ENCODE peak calls at places on chromosomes 12 and 14, in eight cellular contexts. B, V, H, E, J, W, S and R are unnamed samples.

GRCh38 chr14:99733221-99733550 is 49.1 kb downstream of the CYP46A1 start:
- DNase-seq in B (no peak), V (no peak), H (no peak), E (no peak), J (no peak), W (no peak), S (no peak), R (no peak)

GRCh38 chr12:46562625-46563228 is 190.2 kb upstream of the SLC38A2 start:
- DNase-seq in B (no peak), V (peak), H (no peak), E (no peak), J (no peak), W (peak), S (peak), R (no peak)

GRCh38 chr12:127623362-127623761 is 643.6 kb upstream of the TMEM132C start:
- DNase-seq in B (no peak), V (no peak), H (no peak), E (no peak), J (no peak), W (no peak), S (no peak), R (no peak)

GRCh38 chr14:33897878-33898535 is 52.9 kb downstream of the EGLN3 start:
- DNase-seq in B (no peak), V (no peak), H (no peak), E (peak), J (no peak), W (no peak), S (no peak), R (no peak)

GRCh38 chr12:9925746-9926393 is 6.3 kb downstream of the CLEC2A start:
- DNase-seq in B (no peak), V (peak), H (no peak), E (no peak), J (no peak), W (peak), S (peak), R (no peak)

GRCh38 chr14:100983710-100984109 is 80.2 kb upstream of the RTL1 start:
- DNase-seq in B (no peak), V (no peak), H (no peak), E (no peak), J (no peak), W (no peak), S (no peak), R (no peak)

GRCh38 chr14:31009836-31010618 is 15.4 kb upstream of the AP4S1 start:
- DNase-seq in B (no peak), V (no peak), H (no peak), E (no peak), J (no peak), W (no peak), S (no peak), R (no peak)

GRCh38 chr14:55123101-55123500 is 6.0 kb upstream of the LGALS3 start:
- DNase-seq in B (no peak), V (peak), H (no peak), E (no peak), J (peak), W (peak), S (peak), R (no peak)

GRCh38 chr12:81610955-81611889 is 147.9 kb downstream of the PPFIA2 start:
- DNase-seq in B (no peak), V (no peak), H (no peak), E (peak), J (no peak), W (no peak), S (peak), R (no peak)

GRCh38 chr12:126797525-126797924 is 1469.4 kb upstream of the TMEM132C start:
- DNase-seq in B (no peak), V (no peak), H (no peak), E (no peak), J (no peak), W (no peak), S (no peak), R (no peak)

GRCh38 chr12:95605087-95605486 is 53.8 kb upstream of the USP44 start:
- DNase-seq in B (no peak), V (no peak), H (no peak), E (no peak), J (no peak), W (no peak), S (peak), R (no peak)

GRCh38 chr14:87896393-87897380 is 96.3 kb downstream of the GALC start:
- DNase-seq in B (no peak), V (peak), H (no peak), E (peak), J (no peak), W (peak), S (peak), R (no peak)

GRCh38 chr14:105865904-105866840 is 339.8 kb downstream of the TMEM121 start:
- DNase-seq in B (no peak), V (no peak), H (no peak), E (no peak), J (no peak), W (no peak), S (no peak), R (no peak)

GRCh38 chr14:38004610-38004879 is 203.2 kb upstream of the SSTR1 start:
- DNase-seq in B (no peak), V (no peak), H (no peak), E (no peak), J (no peak), W (no peak), S (no peak), R (no peak)

GRCh38 chr12:2051700-2052625 is 824 bp upstream of the CACNA1C start:
- DNase-seq in B (peak), V (no peak), H (no peak), E (no peak), J (no peak), W (no peak), S (no peak), R (no peak)

GRCh38 chr14:92552066-92552465 is 38.5 kb downstream of the RIN3 start:
- DNase-seq in B (no peak), V (no peak), H (no peak), E (no peak), J (no peak), W (no peak), S (no peak), R (no peak)

GRCh38 chr12:132477703-132478432 is 12.1 kb upstream of the FBRSL1 start:
- DNase-seq in B (no peak), V (no peak), H (no peak), E (no peak), J (no peak), W (no peak), S (no peak), R (no peak)

GRCh38 chr12:103495158-103495782 is 498 bp downstream of the C12orf42 start:
- DNase-seq in B (peak), V (peak), H (peak), E (no peak), J (no peak), W (no peak), S (no peak), R (no peak)

GRCh38 chr12:43094886-43095285 is 457.1 kb downstream of the ADAMTS20 start:
- DNase-seq in B (no peak), V (no peak), H (no peak), E (no peak), J (no peak), W (no peak), S (peak), R (no peak)

GRCh38 chr12:21618566-21618965 is 13.9 kb upstream of the GYS2 start:
- DNase-seq in B (no peak), V (no peak), H (no peak), E (no peak), J (no peak), W (no peak), S (no peak), R (no peak)

GRCh38 chr12:22282283-22282682 is 52.2 kb downstream of the ST8SIA1 start:
- DNase-seq in B (no peak), V (no peak), H (no peak), E (no peak), J (no peak), W (peak), S (peak), R (no peak)

GRCh38 chr12:107322063-107322462 is 228.7 kb upstream of the CRY1 start:
- DNase-seq in B (no peak), V (no peak), H (peak), E (no peak), J (no peak), W (no peak), S (no peak), R (no peak)

GRCh38 chr14:73142216-73142615 is 5.9 kb downstream of the PSEN1 start:
- DNase-seq in B (no peak), V (no peak), H (no peak), E (no peak), J (no peak), W (no peak), S (no peak), R (no peak)

GRCh38 chr14:52767058-52767833 is 24.2 kb downstream of the GNPNAT1 start:
- DNase-seq in B (no peak), V (no peak), H (no peak), E (no peak), J (no peak), W (no peak), S (no peak), R (no peak)

GRCh38 chr12:100127766-100128508 is 14.7 kb downstream of the BLTP3B start:
- DNase-seq in B (no peak), V (no peak), H (no peak), E (no peak), J (no peak), W (peak), S (peak), R (no peak)

GRCh38 chr12:65277994-65278575 is 398 bp upstream of the MSRB3 start:
- DNase-seq in B (peak), V (peak), H (no peak), E (no peak), J (no peak), W (no peak), S (no peak), R (no peak)

GRCh38 chr12:28611501-28611900 is 421.2 kb downstream of the CCDC91 start:
- DNase-seq in B (no peak), V (no peak), H (no peak), E (no peak), J (no peak), W (no peak), S (no peak), R (no peak)

GRCh38 chr12:82952946-82953345 is 266.2 kb downstream of the TMTC2 start:
- DNase-seq in B (no peak), V (no peak), H (no peak), E (no peak), J (no peak), W (no peak), S (no peak), R (no peak)

GRCh38 chr12:110546339-110546738 is 36.8 kb downstream of the PPTC7 start:
- DNase-seq in B (no peak), V (no peak), H (no peak), E (no peak), J (no peak), W (peak), S (peak), R (no peak)

GRCh38 chr14:103724116-103724515 is 8.5 kb downstream of the ZFYVE21 start:
- DNase-seq in B (no peak), V (peak), H (no peak), E (no peak), J (no peak), W (no peak), S (peak), R (peak)